ENCODE peak calls at places on chromosomes 2 and 18, in five cellular contexts. S is breast epithelium, H is nephron progenitor cell, E is tibial artery, D is esophagus squamous epithelium. A is an unnamed sample.

GRCh38 chr2:180122874-180123273 is 115.8 kb upstream of the CWC22 start:
- DNase-seq in S (no peak), H (no peak), E (no peak), D (no peak), A (no peak)

GRCh38 chr2:208101716-208102631 is 22.4 kb downstream of the CRYGD start:
- DNase-seq in S (no peak), H (no peak), E (no peak), D (no peak), A (no peak)

GRCh38 chr2:21640046-21640445 is 516.3 kb downstream of the TDRD15 start:
- DNase-seq in S (no peak), H (no peak), E (no peak), D (no peak), A (no peak)

GRCh38 chr2:70084973-70085710 is 2.1 kb upstream of the PCBP1 start:
- DNase-seq in S (peak), H (no peak), E (peak), D (no peak), A (no peak)

GRCh38 chr2:119517433-119517832 is 6.8 kb downstream of the SCTR start:
- DNase-seq in S (no peak), H (peak), E (no peak), D (no peak), A (peak)

GRCh38 chr18:31731628-31732027 is 29.1 kb downstream of the SLC25A52 start:
- DNase-seq in S (no peak), H (peak), E (no peak), D (no peak), A (no peak)

GRCh38 chr2:183371545-183371944 is 247.3 kb downstream of the NUP35 start:
- DNase-seq in S (no peak), H (no peak), E (no peak), D (no peak), A (no peak)

GRCh38 chr2:242001853-242002252 is 132.3 kb downstream of the RTP5 start:
- DNase-seq in S (no peak), H (no peak), E (no peak), D (no peak), A (no peak)

GRCh38 chr18:11669271-11669947 is 19.7 kb upstream of the GNAL start:
- DNase-seq in S (peak), H (no peak), E (peak), D (no peak), A (no peak)

GRCh38 chr2:39535606-39536185 is 98.6 kb upstream of the MAP4K3 start:
- DNase-seq in S (no peak), H (no peak), E (no peak), D (no peak), A (no peak)

GRCh38 chr2:130807659-130808385 is 28.9 kb upstream of the ARHGEF4 start:
- DNase-seq in S (no peak), H (no peak), E (no peak), D (no peak), A (no peak)

GRCh38 chr2:120600335-120600734 is 135.3 kb upstream of the GLI2 start:
- DNase-seq in S (no peak), H (no peak), E (no peak), D (no peak), A (no peak)

GRCh38 chr2:99256677-99257076 is 1.2 kb upstream of the LYG2 start:
- DNase-seq in S (no peak), H (no peak), E (no peak), D (no peak), A (no peak)

GRCh38 chr18:68438983-68439382 is 275.9 kb downstream of the TMX3 start:
- DNase-seq in S (no peak), H (no peak), E (no peak), D (no peak), A (no peak)

GRCh38 chr2:189287982-189288494 is 108.5 kb upstream of the COL5A2 start:
- DNase-seq in S (no peak), H (no peak), E (no peak), D (no peak), A (no peak)

DNA sequence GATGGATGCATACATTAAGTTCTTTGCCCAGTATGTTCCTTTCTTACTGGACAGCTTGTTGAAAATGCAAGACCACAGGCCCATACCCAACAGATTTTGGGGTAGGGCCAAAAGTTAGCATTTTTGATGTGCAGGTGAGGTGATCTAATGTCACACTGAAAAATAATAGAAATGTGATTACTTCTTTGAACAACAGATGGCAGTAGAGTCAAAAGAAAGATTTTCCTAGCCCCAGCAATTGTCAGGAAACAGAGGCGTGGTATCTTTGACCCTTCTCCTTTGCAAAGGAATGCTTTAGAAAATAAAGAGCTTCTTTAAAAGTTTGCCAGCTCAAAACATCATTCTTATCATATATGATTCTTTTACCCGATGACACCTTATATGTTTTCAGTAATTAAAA is 343.6 kb upstream of the SYT4 start:
- DNase-seq in S (no peak), H (peak), E (no peak), D (no peak), A (no peak)
- TF ChIP-seq CTCF in S (peak), H (peak), E (peak), D (peak), A (peak)

GRCh38 chr2:106095478-106096392 is 98.4 kb downstream of the UXS1 start:
- DNase-seq in S (no peak), H (no peak), E (no peak), D (no peak), A (no peak)
- TF ChIP-seq CTCF in S (no peak), H (no peak), E (no peak), D (no peak), A (no peak)

GRCh38 chr18:44899832-44900231 is 219.1 kb downstream of the SETBP1 start:
- DNase-seq in S (no peak), H (no peak), E (no peak), D (no peak), A (no peak)
- TF ChIP-seq CTCF in S (no peak), H (no peak), E (no peak), D (no peak), A (no peak)

DNA sequence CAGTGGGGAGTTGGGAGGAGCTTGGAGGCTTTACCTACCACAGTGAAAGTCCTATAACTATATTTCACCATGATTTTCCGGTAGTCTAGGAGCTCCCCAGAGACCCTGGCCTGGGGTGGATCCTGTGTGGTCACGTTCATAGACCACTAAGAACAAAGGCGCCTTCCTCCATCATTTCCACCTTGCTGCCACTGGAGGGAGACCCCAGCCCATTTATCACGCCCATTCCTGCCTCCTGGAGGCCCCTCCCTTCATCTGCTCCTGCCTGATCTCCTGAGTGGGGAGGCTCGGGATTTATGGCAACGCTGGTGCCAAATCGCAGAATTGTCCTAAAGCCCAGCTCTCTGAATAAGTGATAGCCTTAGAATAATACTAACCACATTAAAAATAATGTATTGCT is 507.6 kb upstream of the SPHKAP start:
- DNase-seq in S (no peak), H (peak), E (no peak), D (no peak), A (no peak)
- TF ChIP-seq CTCF in S (no peak), H (peak), E (peak), D (no peak), A (no peak)

GRCh38 chr2:72926368-72926767 is 9.0 kb downstream of the EMX1 start:
- DNase-seq in S (no peak), H (no peak), E (no peak), D (no peak), A (no peak)
- TF ChIP-seq CTCF in S (no peak), H (no peak), E (no peak), D (no peak), A (no peak)

GRCh38 chr18:37265382-37265781 is 300.2 kb downstream of the CELF4 start:
- DNase-seq in S (no peak), H (no peak), E (no peak), D (no peak), A (no peak)

GRCh38 chr18:37270046-37270665 is 295.4 kb downstream of the CELF4 start:
- DNase-seq in S (no peak), H (peak), E (no peak), D (no peak), A (peak)

GRCh38 chr18:37261988-37262387 is 303.6 kb downstream of the CELF4 start:
- DNase-seq in S (no peak), H (no peak), E (no peak), D (no peak), A (no peak)

GRCh38 chr18:37264956-37265355 is 300.6 kb downstream of the CELF4 start:
- DNase-seq in S (no peak), H (no peak), E (no peak), D (no peak), A (no peak)

DNA sequence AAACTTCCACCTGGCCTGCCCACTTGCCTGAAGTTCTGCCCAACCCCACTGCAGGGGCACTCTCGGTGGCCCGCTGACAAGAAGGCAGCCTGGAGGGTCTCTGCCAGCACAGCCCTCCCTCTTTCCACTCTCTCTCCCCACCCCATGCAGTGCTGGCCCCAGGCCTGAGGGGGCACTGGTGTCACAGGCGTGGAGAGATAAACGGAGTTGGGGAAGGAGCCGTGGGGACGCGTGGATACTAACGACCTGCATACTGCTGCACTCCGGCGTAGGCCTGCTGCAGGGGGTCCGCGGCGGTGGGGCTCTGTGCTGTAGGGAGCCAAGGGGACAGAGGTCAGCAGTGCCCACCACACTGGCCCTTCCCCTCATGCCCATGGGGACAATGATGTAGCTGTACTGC is 299.3 kb downstream of the CELF4 start:
- DNase-seq in S (no peak), H (peak), E (no peak), D (no peak), A (peak)
- TF ChIP-seq CTCF in S (no peak), H (peak), E (no peak), D (no peak), A (no peak)

GRCh38 chr2:64807417-64807816 is 153.7 kb upstream of the SERTAD2 start:
- DNase-seq in S (no peak), H (no peak), E (no peak), D (no peak), A (no peak)
- TF ChIP-seq CTCF in S (no peak), H (no peak), E (no peak), D (no peak), A (no peak)

GRCh38 chr2:203019142-203019541 is 4.5 kb downstream of the NBEAL1 start:
- DNase-seq in S (no peak), H (no peak), E (no peak), D (no peak), A (no peak)

GRCh38 chr2:203016716-203017115 is 2.0 kb downstream of the NBEAL1 start:
- DNase-seq in S (no peak), H (no peak), E (no peak), D (no peak), A (no peak)

GRCh38 chr2:203018181-203018580 is 3.5 kb downstream of the NBEAL1 start:
- DNase-seq in S (no peak), H (no peak), E (no peak), D (no peak), A (no peak)

GRCh38 chr2:203014456-203015199 is at the start of gene NBEAL1:
- DNase-seq in S (peak), H (peak), E (peak), D (peak), A (peak)
- TF ChIP-seq CTCF in S (no peak), H (no peak), E (no peak), D (no peak), A (no peak)

DNA sequence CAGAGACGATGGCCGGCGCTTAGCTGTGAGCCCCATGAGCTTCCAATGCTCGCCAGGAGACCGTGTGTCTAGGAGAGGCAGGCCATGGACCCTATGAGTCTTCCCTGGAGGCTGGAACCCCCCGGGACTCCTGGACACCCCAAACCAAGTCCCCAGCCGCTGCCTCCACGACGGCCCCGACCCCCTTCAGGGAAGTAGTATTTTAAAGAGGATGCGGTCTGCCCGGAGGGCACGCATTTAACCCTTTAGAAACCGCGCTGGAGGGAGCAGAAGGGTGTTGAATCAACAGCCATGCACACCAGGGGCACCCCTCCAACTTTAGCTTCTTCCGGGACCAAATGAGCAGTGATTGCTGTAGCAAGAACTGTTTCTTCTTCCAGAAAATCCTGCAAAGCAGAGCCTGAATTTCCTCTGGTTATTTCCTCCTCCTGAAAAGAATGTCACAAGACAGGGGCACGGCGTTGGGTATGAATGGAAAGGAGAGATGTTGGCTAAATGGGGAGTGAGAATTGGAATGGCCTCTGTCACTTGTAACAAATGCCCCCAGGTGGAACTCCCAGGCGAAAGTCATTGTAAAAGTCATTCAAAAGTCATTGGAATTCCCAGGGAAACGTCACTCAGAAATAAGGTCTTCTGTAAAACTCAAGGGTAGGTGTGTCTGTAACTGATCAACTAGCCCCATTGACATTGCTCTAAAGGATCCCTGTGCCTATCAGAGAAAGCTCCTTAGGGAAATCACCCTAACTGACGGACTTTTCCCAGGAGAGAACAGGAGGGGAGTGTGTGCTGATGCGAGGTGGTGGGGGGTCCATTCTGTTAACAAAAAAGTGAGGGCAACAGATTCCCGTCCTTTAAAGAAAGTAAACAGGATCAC is 5.8 kb upstream of the GBX2 start:
- DNase-seq in S (no peak), H (no peak), E (no peak), D (no peak), A (no peak)
- TF ChIP-seq CTCF in S (no peak), H (no peak), E (no peak), D (no peak), A (no peak)

DNA sequence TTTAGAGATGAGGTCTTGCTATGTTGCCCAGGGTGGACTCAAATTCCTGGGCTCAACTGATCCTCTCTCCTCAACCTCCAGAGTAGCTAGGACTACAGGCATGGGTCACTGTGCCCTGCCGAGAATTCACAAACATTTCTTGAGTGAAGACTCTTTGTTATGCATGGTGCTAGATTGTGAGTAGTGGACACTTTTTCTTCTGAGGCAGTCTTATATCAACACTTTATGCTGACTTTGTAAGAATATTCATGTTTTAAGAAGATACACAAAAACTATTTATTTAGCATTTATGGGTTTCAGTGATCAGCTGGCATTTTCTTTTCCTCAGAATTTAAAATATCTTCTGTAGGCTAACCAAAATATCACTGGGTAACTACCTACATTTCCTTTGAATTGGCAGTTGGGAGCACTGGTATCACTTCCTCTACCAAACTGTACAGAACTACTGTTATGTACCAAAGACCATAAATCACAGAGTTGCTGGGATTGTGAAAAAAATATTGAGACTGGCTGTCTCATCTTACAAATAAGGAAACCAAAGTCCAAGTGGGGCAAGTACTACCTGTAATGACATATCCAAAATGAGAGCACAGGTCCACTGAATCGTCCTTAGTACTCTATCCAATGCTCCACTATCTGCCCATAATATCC is 34.0 kb downstream of the DOCK10 start:
- DNase-seq in S (no peak), H (no peak), E (no peak), D (no peak), A (no peak)
- TF ChIP-seq CTCF in S (no peak), H (no peak), E (no peak), D (no peak), A (no peak)